ENCODE peak calls at places on chromosomes 7 and 10, in four cellular contexts. One of them, this sample, is unnamed.

GRCh38 chr7:156816943-156817572 is 75.9 kb downstream of the LMBR1 start:
- DNase-seq in BE2C: no peak
- DNase-seq in AG04450: peak
- DNase-seq in body of pancreas: no peak
- DNase-seq in this sample: no peak

GRCh38 chr10:128908109-128908898 is 558.7 kb upstream of the MGMT start:
- DNase-seq in AG04450: no peak
- DNase-seq in BE2C: no peak
- DNase-seq in body of pancreas: no peak
- DNase-seq in this sample: no peak

GRCh38 chr10:31549936-31550335 is 230.9 kb downstream of the ZEB1 start:
- DNase-seq in BE2C: no peak
- DNase-seq in body of pancreas: no peak
- DNase-seq in AG04450: no peak
- DNase-seq in this sample: peak

GRCh38 chr7:95045236-95045923 is 138.0 kb downstream of the PPP1R9A start:
- DNase-seq in BE2C: peak
- DNase-seq in body of pancreas: peak
- DNase-seq in AG04450: no peak
- DNase-seq in this sample: no peak

GRCh38 chr10:43204394-43204942 is 62.4 kb downstream of the RASGEF1A start:
- DNase-seq in AG04450: no peak
- DNase-seq in BE2C: peak
- DNase-seq in body of pancreas: no peak
- DNase-seq in this sample: no peak

GRCh38 chr7:36127075-36127740 is 25.8 kb upstream of the EEPD1 start:
- DNase-seq in AG04450: no peak
- DNase-seq in body of pancreas: peak
- DNase-seq in BE2C: no peak
- DNase-seq in this sample: no peak

GRCh38 chr7:107076781-107077698 is 32.5 kb downstream of the PRKAR2B start:
- DNase-seq in AG04450: no peak
- DNase-seq in body of pancreas: no peak
- DNase-seq in BE2C: no peak
- DNase-seq in this sample: no peak

GRCh38 chr7:150755473-150756099 is 18.4 kb downstream of the GIMAP5 start:
- DNase-seq in BE2C: no peak
- DNase-seq in body of pancreas: no peak
- DNase-seq in AG04450: no peak
- DNase-seq in this sample: no peak

GRCh38 chr7:4056552-4057288 is 625.4 kb upstream of the FOXK1 start:
- DNase-seq in BE2C: no peak
- DNase-seq in AG04450: no peak
- DNase-seq in body of pancreas: no peak
- DNase-seq in this sample: no peak

GRCh38 chr7:22944506-22944905 is 69.4 kb downstream of the HYCC1 start:
- DNase-seq in BE2C: no peak
- DNase-seq in AG04450: no peak
- DNase-seq in body of pancreas: no peak
- DNase-seq in this sample: peak

GRCh38 chr10:48634198-48634983 is 29.5 kb upstream of the ARHGAP22 start:
- DNase-seq in BE2C: peak
- DNase-seq in body of pancreas: peak
- DNase-seq in AG04450: peak
- DNase-seq in this sample: peak

GRCh38 chr7:114652041-114652440 is 237.4 kb downstream of the FOXP2 start:
- DNase-seq in AG04450: no peak
- DNase-seq in BE2C: no peak
- DNase-seq in body of pancreas: no peak
- DNase-seq in this sample: no peak

GRCh38 chr10:4541292-4541691 is 284.7 kb upstream of the AKR1E2 start:
- DNase-seq in body of pancreas: peak
- DNase-seq in BE2C: no peak
- DNase-seq in AG04450: peak
- DNase-seq in this sample: peak

GRCh38 chr7:140607441-140607989 is 33.1 kb downstream of the DENND2A start:
- DNase-seq in BE2C: peak
- DNase-seq in AG04450: no peak
- DNase-seq in body of pancreas: peak
- DNase-seq in this sample: no peak

GRCh38 chr7:50307368-50308012 is 3.0 kb downstream of the IKZF1 start:
- DNase-seq in AG04450: no peak
- DNase-seq in body of pancreas: no peak
- DNase-seq in BE2C: no peak
- DNase-seq in this sample: no peak

GRCh38 chr7:15885678-15886077 is 199.2 kb upstream of the MEOX2 start:
- DNase-seq in BE2C: no peak
- DNase-seq in body of pancreas: no peak
- DNase-seq in AG04450: no peak
- DNase-seq in this sample: no peak

GRCh38 chr10:127527891-127528290 is 21.2 kb upstream of the NPS start:
- DNase-seq in AG04450: no peak
- DNase-seq in BE2C: no peak
- DNase-seq in body of pancreas: peak
- DNase-seq in this sample: no peak

GRCh38 chr10:125043824-125044658 is 102.1 kb downstream of the ZRANB1 start:
- DNase-seq in BE2C: no peak
- DNase-seq in body of pancreas: no peak
- DNase-seq in AG04450: no peak
- DNase-seq in this sample: no peak

GRCh38 chr10:52368725-52369124 is 54.6 kb downstream of the DKK1 start:
- DNase-seq in body of pancreas: no peak
- DNase-seq in BE2C: no peak
- DNase-seq in AG04450: no peak
- DNase-seq in this sample: no peak

GRCh38 chr10:6399241-6399701 is 180.8 kb downstream of the PRKCQ start:
- DNase-seq in BE2C: no peak
- DNase-seq in AG04450: peak
- DNase-seq in body of pancreas: peak
- DNase-seq in this sample: no peak

GRCh38 chr7:130486114-130486962 is 5.5 kb upstream of the MEST start:
- DNase-seq in AG04450: no peak
- DNase-seq in body of pancreas: peak
- DNase-seq in BE2C: peak
- DNase-seq in this sample: no peak

GRCh38 chr7:150944066-150945042 is 33.8 kb downstream of the KCNH2 start:
- DNase-seq in AG04450: no peak
- DNase-seq in BE2C: no peak
- DNase-seq in body of pancreas: no peak
- DNase-seq in this sample: no peak

GRCh38 chr10:71236822-71237682 is 24.7 kb downstream of the UNC5B start:
- DNase-seq in BE2C: no peak
- DNase-seq in body of pancreas: no peak
- DNase-seq in AG04450: no peak
- DNase-seq in this sample: no peak

GRCh38 chr7:147483634-147484292 is 1106.8 kb upstream of the C7orf33 start:
- DNase-seq in body of pancreas: no peak
- DNase-seq in BE2C: no peak
- DNase-seq in AG04450: no peak
- DNase-seq in this sample: no peak

GRCh38 chr7:151410405-151411390 is 860 bp upstream of the WDR86 start:
- DNase-seq in body of pancreas: no peak
- DNase-seq in AG04450: no peak
- DNase-seq in BE2C: peak
- DNase-seq in this sample: no peak

GRCh38 chr7:131502810-131503545 is 53.5 kb downstream of the PODXL start:
- DNase-seq in BE2C: peak
- DNase-seq in AG04450: no peak
- DNase-seq in body of pancreas: no peak
- DNase-seq in this sample: no peak

GRCh38 chr10:103847909-103848468 is 7.4 kb downstream of the SH3PXD2A start:
- DNase-seq in BE2C: no peak
- DNase-seq in body of pancreas: no peak
- DNase-seq in AG04450: no peak
- DNase-seq in this sample: no peak

GRCh38 chr7:135706038-135706742 is 21.8 kb downstream of the SLC13A4 start:
- DNase-seq in BE2C: no peak
- DNase-seq in AG04450: no peak
- DNase-seq in body of pancreas: no peak
- DNase-seq in this sample: no peak

GRCh38 chr7:135706858-135707569 is 21.0 kb downstream of the SLC13A4 start:
- DNase-seq in BE2C: no peak
- DNase-seq in AG04450: no peak
- DNase-seq in body of pancreas: no peak
- DNase-seq in this sample: no peak

GRCh38 chr7:135704698-135705097 is 23.3 kb downstream of the SLC13A4 start:
- DNase-seq in BE2C: no peak
- DNase-seq in body of pancreas: peak
- DNase-seq in AG04450: no peak
- DNase-seq in this sample: no peak

GRCh38 chr7:135707570-135707966 is 20.4 kb downstream of the SLC13A4 start:
- DNase-seq in BE2C: no peak
- DNase-seq in body of pancreas: no peak
- DNase-seq in AG04450: no peak
- DNase-seq in this sample: no peak

GRCh38 chr7:135704074-135704473 is 23.9 kb downstream of the SLC13A4 start:
- DNase-seq in body of pancreas: no peak
- DNase-seq in BE2C: no peak
- DNase-seq in AG04450: no peak
- DNase-seq in this sample: no peak
- TF ChIP-seq CTCF in body of pancreas: no peak
- TF ChIP-seq CTCF in BE2C: peak
- TF ChIP-seq CTCF in AG04450: no peak
- TF ChIP-seq CTCF in this sample: peak

GRCh38 chr7:106010331-106010730 is 47.3 kb downstream of the CDHR3 start:
- DNase-seq in BE2C: peak
- DNase-seq in body of pancreas: no peak
- DNase-seq in AG04450: no peak
- DNase-seq in this sample: no peak

GRCh38 chr7:106010866-106011265 is 47.8 kb downstream of the CDHR3 start:
- DNase-seq in BE2C: no peak
- DNase-seq in body of pancreas: no peak
- DNase-seq in AG04450: no peak
- DNase-seq in this sample: no peak

GRCh38 chr7:106012184-106012583 is 49.1 kb downstream of the CDHR3 start:
- DNase-seq in body of pancreas: no peak
- DNase-seq in BE2C: no peak
- DNase-seq in AG04450: no peak
- DNase-seq in this sample: no peak

GRCh38 chr7:106006906-106007305 is 43.8 kb downstream of the CDHR3 start:
- DNase-seq in body of pancreas: no peak
- DNase-seq in AG04450: no peak
- DNase-seq in BE2C: no peak
- DNase-seq in this sample: no peak

DNA sequence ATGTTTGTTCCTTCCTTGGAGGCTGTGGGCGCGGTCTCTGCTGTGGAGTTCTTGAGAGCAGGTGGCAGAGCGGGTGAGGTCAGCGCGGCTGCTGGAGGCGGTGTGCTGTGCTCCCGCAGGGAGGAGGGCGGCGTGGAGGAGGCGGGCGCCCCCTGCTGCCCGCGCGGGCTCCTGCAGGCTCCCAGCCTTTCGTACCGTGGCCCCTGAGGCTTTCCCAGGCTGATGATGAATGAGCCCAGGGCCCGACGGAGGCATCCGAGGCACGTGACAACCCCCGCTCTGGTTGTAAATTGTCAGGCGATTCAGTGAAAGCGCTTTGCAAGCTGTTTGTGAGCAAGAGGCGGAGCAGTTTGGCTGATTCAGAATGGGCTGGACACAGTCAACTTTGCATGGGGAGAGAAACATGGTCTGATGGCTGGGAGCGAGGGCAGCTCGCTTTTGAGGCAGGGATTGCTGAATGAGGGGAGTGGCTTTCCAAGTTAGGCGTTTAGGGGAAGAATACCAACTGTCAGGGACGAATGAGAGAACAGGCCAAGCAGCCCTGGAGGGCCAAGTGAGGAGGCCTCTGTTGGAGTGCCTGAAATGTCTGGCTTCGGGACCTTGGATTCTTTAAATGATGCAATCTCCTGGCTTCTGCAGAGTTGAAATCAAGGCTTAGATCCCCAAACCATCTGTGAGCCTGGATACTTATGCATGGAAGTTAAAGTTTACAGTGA is 46.6 kb downstream of the CDHR3 start:
- DNase-seq in AG04450: peak
- DNase-seq in body of pancreas: peak
- DNase-seq in BE2C: peak
- DNase-seq in this sample: peak
- H3K4me3 ChIP-seq in AG04450: peak
- H3K4me3 ChIP-seq in body of pancreas: no peak
- H3K4me3 ChIP-seq in BE2C: peak
- H3K4me3 ChIP-seq in this sample: peak

GRCh38 chr10:132940791-132941465 is 1.4 kb downstream of the CFAP46 start:
- DNase-seq in AG04450: no peak
- DNase-seq in BE2C: no peak
- DNase-seq in body of pancreas: no peak
- DNase-seq in this sample: no peak

GRCh38 chr10:132937861-132938260 is 4.5 kb downstream of the CFAP46 start:
- DNase-seq in BE2C: no peak
- DNase-seq in body of pancreas: no peak
- DNase-seq in AG04450: no peak
- DNase-seq in this sample: no peak

GRCh38 chr10:132939957-132940790 is 2.2 kb downstream of the CFAP46 start:
- DNase-seq in BE2C: peak
- DNase-seq in body of pancreas: peak
- DNase-seq in AG04450: peak
- DNase-seq in this sample: no peak

GRCh38 chr10:132939378-132939955 is 2.9 kb downstream of the CFAP46 start:
- DNase-seq in AG04450: no peak
- DNase-seq in body of pancreas: no peak
- DNase-seq in BE2C: no peak
- DNase-seq in this sample: no peak

GRCh38 chr10:132938472-132939329 is 3.7 kb downstream of the CFAP46 start:
- DNase-seq in AG04450: no peak
- DNase-seq in body of pancreas: no peak
- DNase-seq in BE2C: peak
- DNase-seq in this sample: no peak
- TF ChIP-seq CTCF in AG04450: peak
- TF ChIP-seq CTCF in body of pancreas: no peak
- TF ChIP-seq CTCF in BE2C: peak
- TF ChIP-seq CTCF in this sample: peak

DNA sequence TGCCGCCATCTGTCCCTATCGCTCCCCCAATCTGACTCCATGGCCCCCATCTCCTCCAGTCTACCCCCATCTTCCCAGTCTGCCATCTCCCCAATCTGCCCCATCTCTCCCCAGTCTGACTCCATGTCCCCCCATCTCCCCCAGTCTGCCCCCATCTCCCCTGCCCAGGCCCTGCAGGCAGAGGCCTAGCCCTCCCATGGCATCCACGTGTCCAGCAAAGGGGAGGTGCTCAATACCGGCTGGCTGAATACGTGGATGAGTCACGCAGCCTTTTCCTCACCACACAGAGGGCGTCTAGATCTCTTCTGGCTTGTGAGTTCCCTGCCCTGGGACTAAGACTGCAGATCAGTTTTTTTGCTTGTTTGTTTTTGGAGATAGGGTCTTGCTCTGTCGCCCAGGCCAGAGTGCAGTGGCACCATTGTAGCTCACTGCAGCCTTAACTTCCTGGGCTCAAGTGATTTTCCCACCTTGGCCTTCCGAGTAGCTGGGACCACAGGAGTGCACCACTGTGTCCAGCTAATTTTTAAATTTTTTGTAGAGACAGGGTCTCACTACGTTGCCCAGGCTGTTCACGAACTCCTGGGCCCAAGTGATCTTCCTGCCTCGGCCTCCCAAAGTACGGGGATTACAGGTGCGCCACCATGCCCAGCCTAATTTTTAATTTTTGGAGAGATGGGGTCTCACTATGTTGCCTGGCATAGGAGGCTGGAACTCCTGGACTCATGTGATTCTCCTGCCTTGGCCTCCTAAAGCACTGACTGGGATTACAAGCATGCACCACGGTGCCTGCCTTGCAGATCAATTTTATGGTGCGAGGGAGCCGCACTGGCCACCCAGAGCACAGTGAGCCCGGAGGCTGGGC is 15.3 kb upstream of the GPR146 start:
- DNase-seq in BE2C: peak
- DNase-seq in AG04450: peak
- DNase-seq in body of pancreas: peak
- DNase-seq in this sample: peak
- H3K4me3 ChIP-seq in BE2C: peak
- H3K4me3 ChIP-seq in AG04450: peak
- H3K4me3 ChIP-seq in body of pancreas: no peak
- H3K4me3 ChIP-seq in this sample: peak

This sample was measured in AG09309.